ENCODE peak calls at places on chromosome 2, in nine cellular contexts. B is RWPE1, C is fibroblast of lung, A is MM.1S, Q is GM13977, E is transverse colon, S is choroid plexus epithelial cell, O is dorsolateral prefrontal cortex, K is pancreas. D is an unnamed sample.

GRCh38 chr2:111698743-111699554 is 185.0 kb downstream of the ANAPC1 start:
- DNase-seq in B (peak), C (peak), A (peak), Q (no peak), E (peak), S (peak), O (peak), K (peak), D (peak)

GRCh38 chr2:8412586-8412985 is 269.3 kb upstream of the ID2 start:
- DNase-seq in B (no peak), C (no peak), A (no peak), Q (no peak), E (no peak), S (no peak), O (no peak), K (no peak), D (no peak)

GRCh38 chr2:205759732-205760516 is 77.6 kb downstream of the NRP2 start:
- DNase-seq in B (no peak), C (no peak), A (no peak), Q (no peak), E (no peak), S (no peak), O (no peak), K (no peak), D (no peak)

GRCh38 chr2:196274387-196274809 is 103.0 kb upstream of the STK17B start:
- DNase-seq in B (no peak), C (peak), A (peak), Q (no peak), E (peak), S (peak), O (no peak), K (no peak), D (peak)

GRCh38 chr2:110869472-110870446 is 137.4 kb downstream of the ACOXL start:
- DNase-seq in B (no peak), C (peak), A (no peak), Q (no peak), E (peak), S (peak), O (no peak), K (peak), D (no peak)

GRCh38 chr2:152499411-152499810 is 164.4 kb downstream of the FMNL2 start:
- DNase-seq in B (no peak), C (no peak), A (no peak), Q (no peak), E (no peak), S (peak), O (no peak), K (no peak), D (no peak)

GRCh38 chr2:210756821-210757220 is 200.4 kb downstream of the CPS1 start:
- DNase-seq in B (no peak), C (peak), A (no peak), Q (no peak), E (no peak), S (no peak), O (no peak), K (no peak), D (no peak)

GRCh38 chr2:37344453-37345361 is at the start of gene QPCT:
- DNase-seq in B (peak), C (peak), A (peak), Q (peak), E (peak), S (peak), O (no peak), K (peak), D (peak)

GRCh38 chr2:126715576-126716406 is 59.8 kb downstream of the GYPC start:
- DNase-seq in B (no peak), C (no peak), A (no peak), Q (no peak), E (no peak), S (no peak), O (no peak), K (no peak), D (no peak)

GRCh38 chr2:54496920-54497319 is 40.8 kb downstream of the SPTBN1 start:
- DNase-seq in B (no peak), C (no peak), A (no peak), Q (no peak), E (no peak), S (no peak), O (no peak), K (no peak), D (peak)

GRCh38 chr2:229137623-229138022 is 133.5 kb downstream of the PID1 start:
- DNase-seq in B (no peak), C (no peak), A (no peak), Q (no peak), E (no peak), S (no peak), O (no peak), K (no peak), D (no peak)

DNA sequence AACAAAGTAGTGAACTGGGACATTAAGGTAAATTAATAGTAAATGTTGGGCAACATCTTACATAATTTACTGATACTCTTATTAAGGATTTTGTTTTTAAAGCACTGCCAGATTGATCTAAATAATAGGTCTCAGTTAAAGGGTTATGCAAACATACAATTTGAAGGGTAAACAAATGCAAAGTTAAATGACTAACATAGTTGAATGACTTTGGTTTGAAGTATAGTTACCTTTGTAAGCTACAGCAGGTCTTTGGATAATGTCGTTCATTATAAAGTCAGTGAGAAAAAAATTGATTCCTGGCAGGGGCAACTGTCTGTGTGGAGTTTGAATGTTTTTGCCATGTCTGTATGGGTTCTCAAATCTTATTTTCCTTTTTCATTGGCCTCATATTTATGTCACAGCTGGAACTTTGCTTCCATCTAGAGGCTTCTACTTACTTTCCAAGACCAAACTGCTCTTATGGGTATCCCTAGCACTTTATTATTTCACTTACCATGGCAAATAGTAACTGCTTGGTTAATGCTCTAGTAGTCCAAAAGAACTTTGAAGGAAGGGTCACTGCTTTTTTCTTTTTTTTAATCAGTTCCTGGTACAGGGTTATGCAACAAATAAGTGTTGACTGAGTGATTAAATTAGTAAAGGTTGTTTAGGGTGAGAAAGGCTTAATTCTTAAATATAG is 107.8 kb downstream of the NBEAL1 start:
- DNase-seq in B (no peak), C (no peak), A (no peak), Q (no peak), E (no peak), S (peak), O (no peak), K (no peak), D (no peak)
- TF ChIP-seq CTCF in B (peak), C (no peak), A (no peak), Q (peak), E (no peak), S (no peak), O (peak), K (peak), D (peak)

GRCh38 chr2:164842624-164842966 is 972 bp upstream of the COBLL1 start:
- DNase-seq in B (no peak), C (no peak), A (no peak), Q (no peak), E (no peak), S (no peak), O (no peak), K (no peak), D (no peak)
- TF ChIP-seq CTCF in B (no peak), C (no peak), A (no peak), Q (no peak), E (no peak), S (no peak), O (no peak), K (no peak), D (no peak)

GRCh38 chr2:240013343-240013742 is 11.8 kb downstream of the NDUFA10 start:
- DNase-seq in B (no peak), C (peak), A (peak), Q (no peak), E (no peak), S (peak), O (no peak), K (no peak), D (peak)
- TF ChIP-seq CTCF in B (peak), C (peak), A (peak), Q (peak), E (no peak), S (peak), O (no peak), K (no peak), D (peak)

GRCh38 chr2:121605820-121606733 is 43.2 kb downstream of the CLASP1 start:
- DNase-seq in B (no peak), C (no peak), A (no peak), Q (no peak), E (no peak), S (no peak), O (no peak), K (no peak), D (no peak)
- TF ChIP-seq CTCF in B (no peak), C (no peak), A (no peak), Q (no peak), E (no peak), S (no peak), O (no peak), K (no peak), D (no peak)

GRCh38 chr2:128172191-128172590 is 81.2 kb downstream of the UGGT1 start:
- DNase-seq in B (no peak), C (no peak), A (no peak), Q (no peak), E (no peak), S (peak), O (no peak), K (no peak), D (no peak)
- TF ChIP-seq CTCF in B (peak), C (peak), A (no peak), Q (no peak), E (peak), S (peak), O (peak), K (no peak), D (peak)

DNA sequence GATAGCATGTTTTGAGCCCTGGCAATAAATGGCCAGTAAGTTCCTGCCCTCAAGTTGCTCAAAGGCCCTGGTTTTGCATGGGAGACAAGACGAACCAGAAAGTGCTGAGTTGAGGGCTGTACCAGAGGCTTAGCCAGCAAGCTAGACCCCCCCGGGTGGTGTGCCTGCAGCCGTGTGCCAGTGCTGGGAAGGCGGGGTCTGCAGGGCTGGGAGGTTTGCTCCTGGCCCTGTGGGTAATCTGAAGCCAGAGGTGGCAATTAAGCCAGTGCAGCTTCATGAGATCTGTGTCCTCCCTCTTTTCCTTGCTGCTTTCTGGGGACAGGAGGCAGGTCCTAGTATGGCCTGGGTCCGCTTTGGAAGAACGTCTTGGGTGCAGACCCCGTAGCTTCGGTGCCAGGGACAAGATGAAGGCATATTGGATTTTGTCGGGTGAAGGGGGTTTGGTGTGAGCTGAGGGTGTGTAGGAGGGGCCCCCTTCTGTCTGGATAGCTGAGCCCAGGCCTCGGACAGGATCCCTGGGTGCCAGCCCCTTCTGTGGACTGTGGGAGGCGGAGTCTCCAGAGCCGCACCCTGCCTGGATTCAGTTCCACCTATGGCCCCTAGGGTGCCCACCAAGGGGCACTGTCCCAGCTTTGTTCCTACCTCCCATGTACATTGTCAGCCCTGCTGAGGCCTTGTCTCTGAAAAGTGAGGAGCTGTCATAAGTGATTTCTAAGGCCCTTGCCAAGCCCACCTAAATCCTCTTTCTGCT is 15.6 kb downstream of the ATOH8 start:
- DNase-seq in B (peak), C (no peak), A (no peak), Q (peak), E (no peak), S (no peak), O (no peak), K (no peak), D (peak)
- TF ChIP-seq CTCF in B (no peak), C (peak), A (peak), Q (no peak), E (no peak), S (peak), O (no peak), K (no peak), D (peak)

GRCh38 chr2:142599504-142599903 is 278.0 kb upstream of the KYNU start:
- DNase-seq in B (no peak), C (no peak), A (no peak), Q (no peak), E (no peak), S (no peak), O (no peak), K (no peak), D (no peak)

GRCh38 chr2:142602418-142602989 is 275.0 kb upstream of the KYNU start:
- DNase-seq in B (no peak), C (no peak), A (no peak), Q (no peak), E (no peak), S (no peak), O (no peak), K (no peak), D (no peak)

GRCh38 chr2:142601794-142602193 is 275.7 kb upstream of the KYNU start:
- DNase-seq in B (no peak), C (no peak), A (no peak), Q (no peak), E (no peak), S (no peak), O (no peak), K (no peak), D (no peak)

GRCh38 chr2:142603761-142604160 is 273.7 kb upstream of the KYNU start:
- DNase-seq in B (no peak), C (no peak), A (no peak), Q (no peak), E (no peak), S (peak), O (no peak), K (no peak), D (no peak)
- TF ChIP-seq CTCF in B (no peak), C (peak), A (peak), Q (no peak), E (no peak), S (peak), O (peak), K (no peak), D (peak)

GRCh38 chr2:137658433-137658832 is 305.8 kb upstream of the HNMT start:
- DNase-seq in B (no peak), C (no peak), A (no peak), Q (no peak), E (no peak), S (no peak), O (no peak), K (no peak), D (no peak)
- TF ChIP-seq CTCF in B (no peak), C (no peak), A (no peak), Q (no peak), E (no peak), S (no peak), O (no peak), K (no peak), D (no peak)

GRCh38 chr2:81650048-81650971 is 1345.8 kb upstream of the LRRTM1 start:
- DNase-seq in B (peak), C (peak), A (no peak), Q (no peak), E (no peak), S (peak), O (no peak), K (no peak), D (no peak)
- TF ChIP-seq CTCF in B (no peak), C (peak), A (peak), Q (peak), E (no peak), S (no peak), O (no peak), K (no peak), D (peak)

GRCh38 chr2:22897428-22897827 is 487.6 kb upstream of the KLHL29 start:
- DNase-seq in B (no peak), C (no peak), A (no peak), Q (no peak), E (no peak), S (no peak), O (no peak), K (no peak), D (no peak)
- TF ChIP-seq CTCF in B (no peak), C (no peak), A (no peak), Q (no peak), E (no peak), S (no peak), O (no peak), K (no peak), D (no peak)

D was measured in OCI-LY7.